ENCODE peak calls at places on chromosomes 7 and 10, in four cellular contexts. W is thoracic aorta, G is NCI-H2171, Z is GM19239. U is an unnamed sample.

GRCh38 chr10:67036808-67037207 is 111.0 kb downstream of the LRRTM3 start:
- DNase-seq in Z (no peak), W (no peak), G (no peak), U (no peak)

GRCh38 chr10:79310911-79311573 is 36.2 kb upstream of the PPIF start:
- DNase-seq in W (no peak), Z (no peak), G (no peak), U (no peak)

GRCh38 chr7:98760201-98760651 is 109.6 kb downstream of the TMEM130 start:
- DNase-seq in W (peak; percentile 37), G (no peak), Z (no peak), U (no peak)

GRCh38 chr7:30931927-30932540 is 20.4 kb downstream of the AQP1 start:
- DNase-seq in Z (no peak), G (no peak), W (no peak), U (no peak)

GRCh38 chr7:74464931-74465906 is 11.5 kb downstream of the GTF2IRD1 start:
- DNase-seq in G (no peak), Z (no peak), W (no peak), U (no peak)

GRCh38 chr7:30968294-30968693 is 4.5 kb downstream of the GHRHR start:
- DNase-seq in G (no peak), W (no peak), Z (no peak), U (peak; percentile 13)

GRCh38 chr7:152086513-152086912 is 61.0 kb downstream of the GALNT11 start:
- DNase-seq in W (no peak), G (no peak), Z (no peak), U (no peak)

GRCh38 chr10:49410365-49411074 is 14.6 kb upstream of the DRGX start:
- DNase-seq in W (no peak), G (no peak), Z (no peak), U (no peak)

GRCh38 chr10:73774637-73775036 is 7.2 kb upstream of the CHCHD1 start:
- DNase-seq in Z (no peak), G (no peak), W (no peak), U (no peak)

GRCh38 chr10:77844713-77845454 is 81.7 kb downstream of the DLG5 start:
- DNase-seq in Z (no peak), G (no peak), W (peak; percentile 12), U (no peak)

GRCh38 chr7:116236020-116236630 is 25.8 kb downstream of the TES start:
- DNase-seq in W (peak; percentile 21), Z (no peak), G (peak; percentile 8), U (peak; percentile 29)

GRCh38 chr7:12815871-12816270 is 128.4 kb downstream of the ARL4A start:
- DNase-seq in Z (no peak), G (no peak), W (no peak), U (no peak)

GRCh38 chr10:121831777-121832176 is 96.1 kb downstream of the ATE1 start:
- DNase-seq in G (no peak), W (no peak), Z (no peak), U (no peak)

U was measured in GM10248.